ENCODE peak calls at places on chromosomes 12 and 14, in five cellular contexts. B is AG09309; P is stimulated activated CD4-positive, alpha-beta T cell treated with anti-CD3 and anti-CD28 coated beads, Interleukin-12 subunit alpha, Interleukin-12 subunit beta, amount 100 ng/mL, for 4 hours; M is NCI-H2081; V is EL. K is an unnamed sample.

GRCh38 chr12:49783917-49784676 is 42.7 kb downstream of the TMBIM6 start:
- DNase-seq in B (peak), P (no peak), M (no peak), V (peak), K (no peak)

GRCh38 chr12:22299294-22299912 is 35.1 kb downstream of the ST8SIA1 start:
- DNase-seq in B (no peak), P (no peak), M (no peak), V (no peak), K (no peak)

GRCh38 chr14:96399405-96399804 is 7.5 kb downstream of the AK7 start:
- DNase-seq in B (no peak), P (no peak), M (no peak), V (no peak), K (no peak)

GRCh38 chr12:92561543-92561899 is 141.3 kb upstream of the PLEKHG7 start:
- DNase-seq in B (peak), P (no peak), M (peak), V (peak), K (no peak)

GRCh38 chr12:126776047-126776446 is 1490.9 kb upstream of the TMEM132C start:
- DNase-seq in B (no peak), P (no peak), M (no peak), V (no peak), K (no peak)

GRCh38 chr14:50399251-50400032 is 2.8 kb upstream of the CDKL1 start:
- DNase-seq in B (no peak), P (no peak), M (no peak), V (peak), K (no peak)

GRCh38 chr14:49966304-49966809 is 73.5 kb downstream of the ARF6 start:
- DNase-seq in B (no peak), P (no peak), M (no peak), V (no peak), K (no peak)

GRCh38 chr14:24076302-24076601 is 4.9 kb downstream of the CPNE6 start:
- DNase-seq in B (no peak), P (no peak), M (no peak), V (no peak), K (no peak)

GRCh38 chr12:101564912-101565311 is 29.9 kb upstream of the MYBPC1 start:
- DNase-seq in B (no peak), P (no peak), M (no peak), V (peak), K (no peak)

GRCh38 chr14:26596722-26597030 is 1.2 kb downstream of the NOVA1 start:
- DNase-seq in B (no peak), P (no peak), M (no peak), V (no peak), K (peak)

GRCh38 chr12:113231275-113232231 is 10.3 kb downstream of the TPCN1 start:
- DNase-seq in B (no peak), P (no peak), M (no peak), V (peak), K (no peak)

GRCh38 chr12:6078378-6079083 is 45.9 kb downstream of the VWF start:
- DNase-seq in B (no peak), P (no peak), M (no peak), V (no peak), K (no peak)

GRCh38 chr14:51805541-51805940 is 54.9 kb upstream of the GNG2 start:
- DNase-seq in B (no peak), P (no peak), M (no peak), V (no peak), K (no peak)

GRCh38 chr14:105019861-105020814 is 745 bp downstream of the CDCA4 start:
- DNase-seq in B (no peak), P (peak), M (no peak), V (no peak), K (no peak)

GRCh38 chr12:66132408-66132807 is 1.9 kb upstream of the LLPH start:
- DNase-seq in B (peak), P (no peak), M (no peak), V (peak), K (no peak)

GRCh38 chr12:95637471-95638155 is 86.3 kb upstream of the USP44 start:
- DNase-seq in B (peak), P (no peak), M (no peak), V (peak), K (no peak)

GRCh38 chr12:57101892-57102695 is 9.1 kb downstream of the STAT6 start:
- DNase-seq in B (no peak), P (no peak), M (no peak), V (no peak), K (no peak)

GRCh38 chr14:69044965-69045555 is 66.0 kb upstream of the ACTN1 start:
- DNase-seq in B (no peak), P (no peak), M (no peak), V (no peak), K (peak)

GRCh38 chr14:68193970-68194634 is 374.5 kb downstream of the RAD51B start:
- DNase-seq in B (no peak), P (no peak), M (no peak), V (no peak), K (no peak)

GRCh38 chr14:22482782-22483553 is 106.1 kb downstream of the DAD1 start:
- DNase-seq in B (no peak), P (no peak), M (no peak), V (no peak), K (no peak)

GRCh38 chr14:43894534-43894933 is 612.5 kb downstream of the FSCB start:
- DNase-seq in B (no peak), P (no peak), M (no peak), V (no peak), K (no peak)

GRCh38 chr12:90611891-90612290 is 343.1 kb downstream of the CCER1 start:
- DNase-seq in B (no peak), P (no peak), M (no peak), V (no peak), K (no peak)

GRCh38 chr12:116779597-116779996 is 41.5 kb downstream of the RNFT2 start:
- DNase-seq in B (no peak), P (no peak), M (no peak), V (no peak), K (no peak)

GRCh38 chr14:67285876-67286452 is 44.7 kb downstream of the PALS1 start:
- DNase-seq in B (peak), P (no peak), M (peak), V (peak), K (no peak)

GRCh38 chr12:75508159-75508558 is 3.2 kb downstream of the KRR1 start:
- DNase-seq in B (no peak), P (no peak), M (no peak), V (no peak), K (no peak)